ENCODE peak calls at places on chromosomes 3 and 15, in four cellular contexts. C, K, A and H are unnamed samples. For H3K9me1, the result is how much of the 10 kb centered on the place peaks cover.

GRCh38 chr3:124203292-124203691 is 211.4 kb upstream of the ROPN1 start:
- DNase-seq in C (no peak), A (no peak), K (no peak), H (no peak)

GRCh38 chr3:20573175-20573574 is 387.2 kb upstream of the SGO1 start:
- DNase-seq in K (peak), C (peak), A (no peak), H (no peak)

GRCh38 chr3:158731938-158732855 is at the start of gene RARRES1:
- DNase-seq in K (peak), A (no peak), C (peak), H (no peak)

GRCh38 chr3:42829083-42829627 is 19.9 kb downstream of the ACKR2 start:
- DNase-seq in A (no peak), K (no peak), C (no peak), H (no peak)

GRCh38 chr15:35980719-35981118 is 434.8 kb upstream of the DPH6 start:
- DNase-seq in C (no peak), A (no peak), K (peak), H (no peak)

GRCh38 chr15:90262426-90262825 is 3.0 kb upstream of the NGRN start:
- DNase-seq in C (no peak), A (no peak), K (no peak), H (no peak)

GRCh38 chr3:57026918-57027317 is 33.5 kb upstream of the SPATA12 start:
- DNase-seq in A (no peak), K (peak), C (peak), H (no peak)

GRCh38 chr3:118966700-118967099 is 67.9 kb downstream of the IGSF11 start:
- DNase-seq in K (no peak), A (no peak), C (no peak), H (no peak)

GRCh38 chr15:63553388-63553791 is 43.8 kb upstream of the FBXL22 start:
- DNase-seq in K (peak), C (peak), A (peak), H (no peak)

GRCh38 chr3:164222200-164222599 is 856.1 kb downstream of the SI start:
- DNase-seq in K (no peak), C (no peak), A (no peak), H (no peak)

GRCh38 chr15:62059818-62060115 is 480 bp downstream of the VPS13C start:
- DNase-seq in C (no peak), K (peak), A (no peak), H (no peak)

GRCh38 chr3:129526121-129526900 is 2.1 kb upstream of the RHO start:
- DNase-seq in A (no peak), C (no peak), K (peak), H (no peak)

GRCh38 chr15:27878841-27879240 is 220.3 kb downstream of the OCA2 start:
- DNase-seq in A (no peak), C (no peak), K (no peak), H (no peak)

GRCh38 chr3:186255703-186256331 is 106.2 kb downstream of the DGKG start:
- DNase-seq in C (no peak), K (no peak), A (no peak), H (peak)

GRCh38 chr3:64880926-64881325 is 193.1 kb upstream of the ADAMTS9 start:
- DNase-seq in A (no peak), C (peak), K (no peak), H (no peak)

GRCh38 chr15:83106994-83107840 is at the start of gene TM6SF1:
- DNase-seq in A (no peak), K (no peak), C (peak), H (peak)

GRCh38 chr15:63332367-63333078 is 49.1 kb downstream of the CA12 start:
- DNase-seq in C (peak), K (peak), A (peak), H (no peak)

GRCh38 chr15:99973351-99973750 is 240.1 kb upstream of the LYSMD4 start:
- DNase-seq in C (no peak), K (no peak), A (no peak), H (no peak)

GRCh38 chr3:95813261-95813660 is 1001.1 kb upstream of the EPHA6 start:
- DNase-seq in C (no peak), K (no peak), A (no peak), H (no peak)

GRCh38 chr15:47288794-47289193 is 428.5 kb upstream of the SEMA6D start:
- DNase-seq in C (no peak), A (no peak), K (no peak), H (no peak)

GRCh38 chr3:85161544-85161943 is 202.8 kb downstream of the CADM2 start:
- DNase-seq in K (no peak), A (peak), C (no peak), H (no peak)

GRCh38 chr15:90002428-90002844 is 1.3 kb downstream of the ZNF710 start:
- DNase-seq in A (no peak), K (peak), C (peak), H (peak)

GRCh38 chr15:65631503-65631902 is 9.8 kb downstream of the SLC24A1 start:
- DNase-seq in C (no peak), K (no peak), A (no peak), H (no peak)

GRCh38 chr15:93158104-93158503 is 69.1 kb upstream of the RGMA start:
- DNase-seq in A (no peak), C (no peak), K (no peak), H (no peak)

GRCh38 chr3:133598405-133598804 is 24.9 kb downstream of the CDV3 start:
- DNase-seq in K (no peak), C (no peak), A (no peak), H (no peak)

GRCh38 chr3:13019243-13019701 is 54.0 kb downstream of the IQSEC1 start:
- DNase-seq in K (peak), A (no peak), C (no peak), H (peak)

GRCh38 chr15:71085809-71086208 is 29.5 kb upstream of the THSD4 start:
- DNase-seq in C (no peak), K (no peak), A (no peak), H (no peak)

GRCh38 chr3:133477497-133477896 is 77.6 kb downstream of the BFSP2 start:
- DNase-seq in K (no peak), C (no peak), A (no peak), H (no peak)

GRCh38 chr3:52244061-52244628 is 1.4 kb upstream of the PPM1M start:
- DNase-seq in A (peak), K (peak), C (peak), H (no peak)

GRCh38 chr3:127844326-127844942 is 22.1 kb upstream of the MGLL start:
- DNase-seq in K (no peak), C (no peak), A (no peak), H (no peak)
- H3K9me1 ChIP-seq in K (under half), C (under half), A (under half), H (under half)

GRCh38 chr3:183340222-183340621 is 87.2 kb downstream of the B3GNT5 start:
- DNase-seq in C (no peak), K (no peak), A (no peak), H (no peak)
- H3K9me1 ChIP-seq in C (under half), K (under half), A (under half), H (under half)

DNA sequence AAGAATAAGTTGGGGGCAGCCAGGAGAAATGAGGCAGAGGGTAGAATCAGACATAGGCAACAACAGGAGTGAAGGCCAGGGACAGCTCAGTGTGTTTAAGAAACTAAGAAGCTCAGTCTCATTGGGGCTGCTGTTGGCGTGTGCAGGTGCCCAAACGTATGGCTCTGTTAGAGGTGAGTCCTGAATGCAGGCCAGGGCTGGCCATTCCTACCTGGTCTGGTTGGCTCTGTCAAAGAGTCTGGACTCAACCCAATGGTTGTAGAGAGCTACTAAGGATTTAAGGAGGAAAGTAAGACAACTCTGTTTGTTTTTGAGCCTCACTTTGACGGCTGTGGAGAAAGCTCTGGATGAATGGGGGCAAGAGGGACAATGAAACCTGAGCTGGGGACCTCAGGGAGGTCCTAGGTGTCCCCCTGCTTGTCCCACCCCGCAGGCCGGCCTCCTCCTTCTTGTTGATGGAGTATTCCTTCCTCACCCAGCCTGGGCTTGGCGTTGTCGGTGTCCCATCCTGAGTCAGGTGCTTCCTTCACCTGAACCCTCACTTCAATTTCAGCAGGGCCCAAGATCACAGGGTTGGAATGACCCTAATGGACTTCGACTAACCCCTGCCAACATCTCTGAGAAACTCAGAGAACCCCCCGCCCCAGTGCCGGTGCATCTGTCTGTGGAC is 8.5 kb downstream of the ITGA11 start:
- DNase-seq in C (no peak), A (no peak), K (no peak), H (no peak)
- H3K9me1 ChIP-seq in C (under half), A (under half), K (under half), H (under half)

GRCh38 chr3:193407688-193408087 is 29.1 kb upstream of the ATP13A5 start:
- DNase-seq in A (no peak), K (no peak), C (no peak), H (no peak)
- H3K9me1 ChIP-seq in A (under half), K (under half), C (under half), H (under half)

GRCh38 chr3:16137977-16138376 is 36.5 kb upstream of the GALNT15 start:
- DNase-seq in K (no peak), A (no peak), C (no peak), H (no peak)

GRCh38 chr3:16134173-16134928 is 40.1 kb upstream of the GALNT15 start:
- DNase-seq in K (no peak), A (no peak), C (no peak), H (no peak)

GRCh38 chr3:16132926-16133325 is 41.6 kb upstream of the GALNT15 start:
- DNase-seq in C (no peak), K (peak), A (no peak), H (no peak)

GRCh38 chr3:16137044-16137443 is 37.4 kb upstream of the GALNT15 start:
- DNase-seq in K (peak), A (no peak), C (no peak), H (no peak)

GRCh38 chr3:16136042-16136441 is 38.4 kb upstream of the GALNT15 start:
- DNase-seq in A (no peak), C (no peak), K (peak), H (no peak)
- H3K9me1 ChIP-seq in A (under half), C (under half), K (under half), H (under half)

DNA sequence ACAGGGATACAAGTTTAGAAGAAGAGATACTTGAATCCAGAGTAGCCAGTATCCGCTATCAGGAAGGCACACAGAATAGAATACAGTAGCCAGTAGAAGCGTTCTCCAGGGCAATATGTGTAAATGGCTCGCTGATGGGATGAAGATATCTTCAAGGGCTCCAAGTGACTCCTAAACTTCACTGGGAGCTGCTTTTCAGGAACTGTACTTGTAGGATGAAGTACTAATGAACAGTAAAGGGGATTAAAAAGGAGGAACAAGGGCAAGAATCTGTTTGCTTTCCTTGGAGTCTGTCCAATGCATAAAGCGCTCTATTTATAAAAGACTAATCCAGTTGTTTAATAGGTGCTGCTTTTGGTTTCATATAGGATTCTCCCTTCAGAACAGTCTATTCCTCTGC is 78.4 kb downstream of the THRB start:
- DNase-seq in K (no peak), A (no peak), C (no peak), H (no peak)
- H3K9me1 ChIP-seq in K (under half), A (under half), C (under half), H (under half)

DNA sequence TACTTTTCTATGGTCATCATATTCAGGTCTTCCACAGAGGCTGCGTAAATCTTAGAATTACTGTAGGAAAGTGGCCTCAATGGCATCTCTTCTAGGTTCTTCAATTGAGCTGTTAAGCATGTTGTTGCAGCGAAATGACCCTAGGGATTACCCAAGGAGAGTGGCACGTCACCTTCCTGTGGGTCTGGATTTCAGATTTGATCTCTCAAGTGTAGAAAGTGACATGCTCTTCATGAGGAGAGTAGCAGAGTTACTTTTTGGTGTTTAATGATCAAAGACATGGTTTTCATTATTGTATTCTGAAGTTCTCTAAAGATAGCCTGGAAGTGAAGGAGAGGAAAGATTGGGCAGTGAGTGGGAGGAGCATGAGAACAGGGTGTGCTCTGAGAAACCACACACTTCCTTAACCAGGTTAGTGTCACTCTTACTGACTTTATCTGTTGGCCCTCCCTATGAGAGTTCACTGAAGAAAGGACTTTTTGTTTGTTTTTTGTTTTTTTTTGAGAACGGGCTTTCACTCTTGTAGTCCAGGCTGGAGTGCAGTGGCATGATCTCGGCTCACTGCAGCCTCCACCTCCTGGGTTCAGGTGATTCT is 153.6 kb downstream of the AKAP13 start:
- DNase-seq in C (no peak), K (no peak), A (no peak), H (no peak)
- H3K9me1 ChIP-seq in C (under half), K (under half), A (under half), H (under half)

DNA sequence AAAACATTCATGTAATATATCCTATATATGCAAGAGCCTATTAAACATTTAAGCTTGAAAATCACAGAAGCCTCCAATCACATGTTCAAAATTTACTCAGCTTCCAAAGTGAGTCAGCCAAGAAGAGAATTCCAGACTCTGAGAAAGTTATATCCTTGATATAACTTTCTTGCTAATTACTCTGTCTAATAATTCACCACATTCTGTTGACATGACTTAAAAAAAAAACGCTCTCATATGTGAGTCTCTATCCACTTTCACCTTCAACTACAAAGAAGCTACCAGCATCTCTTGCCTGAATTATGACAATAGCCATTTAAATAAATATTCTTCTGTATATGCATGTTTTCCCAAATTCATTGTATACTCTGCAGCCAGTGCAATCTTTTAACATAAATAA is 1116.3 kb upstream of the CADM2 start:
- DNase-seq in C (no peak), K (no peak), A (no peak), H (no peak)
- H3K9me1 ChIP-seq in C (under half), K (under half), A (under half), H (under half)

GRCh38 chr15:34757262-34757661 is 2.5 kb upstream of the GJD2 start:
- DNase-seq in K (no peak), C (no peak), A (no peak), H (no peak)

GRCh38 chr15:34754171-34754580 is 622 bp downstream of the GJD2 start:
- DNase-seq in K (no peak), A (no peak), C (no peak), H (no peak)

GRCh38 chr15:34753236-34753894 is 1.4 kb downstream of the GJD2 start:
- DNase-seq in C (peak), A (no peak), K (peak), H (peak)

GRCh38 chr15:34755419-34755773 is 598 bp upstream of the GJD2 start:
- DNase-seq in C (no peak), A (no peak), K (no peak), H (no peak)

GRCh38 chr15:34754674-34755418 is at the start of gene GJD2:
- DNase-seq in A (no peak), K (no peak), C (no peak), H (no peak)
- H3K9me1 ChIP-seq in A (under half), K (under half), C (under half), H (under half)